ENCODE peak calls at places on chromosomes 13 and 19, in nine cellular contexts. One of them, this sample, is unnamed.
A peak's percentile ranks its signal among the peaks of the same experiment; 100 is the strongest.

GRCh38 chr19:33641261-33641660 is 19.5 kb downstream of the CHST8 start:
- DNase-seq in ovary: no peak
- DNase-seq in IMR-90: no peak
- DNase-seq in NB4: no peak
- DNase-seq in K562: no peak
- DNase-seq in tibial nerve: no peak
- DNase-seq in A549: no peak
- DNase-seq in Peyer's patch: peak; percentile 31
- DNase-seq in breast epithelium: no peak
- DNase-seq in this sample: no peak

GRCh38 chr19:56026769-56027168 is 40.2 kb downstream of the NLRP5 start:
- DNase-seq in A549: no peak
- DNase-seq in breast epithelium: no peak
- DNase-seq in tibial nerve: no peak
- DNase-seq in ovary: no peak
- DNase-seq in NB4: no peak
- DNase-seq in IMR-90: no peak
- DNase-seq in K562: no peak
- DNase-seq in Peyer's patch: no peak
- DNase-seq in this sample: no peak

GRCh38 chr13:104286566-104287290 is 1220.5 kb upstream of the SLC10A2 start:
- DNase-seq in A549: no peak
- DNase-seq in Peyer's patch: no peak
- DNase-seq in K562: no peak
- DNase-seq in NB4: no peak
- DNase-seq in tibial nerve: no peak
- DNase-seq in ovary: no peak
- DNase-seq in IMR-90: no peak
- DNase-seq in breast epithelium: no peak
- DNase-seq in this sample: no peak

GRCh38 chr19:871446-872265 is 12.2 kb downstream of the CFD start:
- DNase-seq in A549: no peak
- DNase-seq in Peyer's patch: no peak
- DNase-seq in IMR-90: peak; percentile 31
- DNase-seq in ovary: no peak
- DNase-seq in NB4: no peak
- DNase-seq in breast epithelium: no peak
- DNase-seq in K562: peak; percentile 42
- DNase-seq in tibial nerve: no peak
- DNase-seq in this sample: no peak

GRCh38 chr13:106373989-106374572 is 161.4 kb downstream of the EFNB2 start:
- DNase-seq in A549: no peak
- DNase-seq in Peyer's patch: no peak
- DNase-seq in K562: no peak
- DNase-seq in tibial nerve: no peak
- DNase-seq in breast epithelium: no peak
- DNase-seq in IMR-90: peak; percentile 73
- DNase-seq in ovary: no peak
- DNase-seq in NB4: peak; percentile 33
- DNase-seq in this sample: no peak

GRCh38 chr13:98495627-98496238 is 81.2 kb downstream of the STK24 start:
- DNase-seq in K562: no peak
- DNase-seq in IMR-90: no peak
- DNase-seq in breast epithelium: no peak
- DNase-seq in tibial nerve: no peak
- DNase-seq in ovary: no peak
- DNase-seq in A549: no peak
- DNase-seq in NB4: no peak
- DNase-seq in Peyer's patch: no peak
- DNase-seq in this sample: no peak

GRCh38 chr13:114145256-114145655 is 12.8 kb upstream of the RASA3 start:
- DNase-seq in K562: no peak
- DNase-seq in breast epithelium: peak; percentile 6
- DNase-seq in A549: no peak
- DNase-seq in Peyer's patch: peak; percentile 41
- DNase-seq in ovary: no peak
- DNase-seq in tibial nerve: no peak
- DNase-seq in IMR-90: no peak
- DNase-seq in NB4: no peak
- DNase-seq in this sample: no peak

GRCh38 chr13:26074706-26075105 is 22.9 kb upstream of the SHISA2 start:
- DNase-seq in K562: no peak
- DNase-seq in IMR-90: peak; percentile 14
- DNase-seq in NB4: no peak
- DNase-seq in tibial nerve: no peak
- DNase-seq in A549: no peak
- DNase-seq in Peyer's patch: no peak
- DNase-seq in breast epithelium: no peak
- DNase-seq in ovary: no peak
- DNase-seq in this sample: no peak

GRCh38 chr13:72643339-72643989 is 84.0 kb downstream of the MZT1 start:
- DNase-seq in breast epithelium: no peak
- DNase-seq in Peyer's patch: peak; percentile 75
- DNase-seq in K562: peak; percentile 40
- DNase-seq in NB4: peak; percentile 59
- DNase-seq in ovary: no peak
- DNase-seq in A549: peak; percentile 4
- DNase-seq in tibial nerve: peak; percentile 68
- DNase-seq in IMR-90: peak; percentile 44
- DNase-seq in this sample: peak; percentile 73

GRCh38 chr19:10114651-10115391 is 3.3 kb downstream of the P2RY11 start:
- DNase-seq in Peyer's patch: no peak
- DNase-seq in NB4: peak; percentile 59
- DNase-seq in ovary: no peak
- DNase-seq in breast epithelium: no peak
- DNase-seq in tibial nerve: no peak
- DNase-seq in A549: no peak
- DNase-seq in K562: peak; percentile 33
- DNase-seq in IMR-90: no peak
- DNase-seq in this sample: no peak

GRCh38 chr19:10112037-10112751 is 701 bp downstream of the P2RY11 start:
- DNase-seq in K562: peak; percentile 41
- DNase-seq in IMR-90: no peak
- DNase-seq in Peyer's patch: no peak
- DNase-seq in breast epithelium: no peak
- DNase-seq in NB4: peak; percentile 94
- DNase-seq in ovary: no peak
- DNase-seq in A549: no peak
- DNase-seq in tibial nerve: no peak
- DNase-seq in this sample: no peak

GRCh38 chr19:10113964-10114650 is 2.6 kb downstream of the P2RY11 start:
- DNase-seq in NB4: peak; percentile 68
- DNase-seq in A549: no peak
- DNase-seq in ovary: no peak
- DNase-seq in breast epithelium: no peak
- DNase-seq in Peyer's patch: no peak
- DNase-seq in K562: peak; percentile 21
- DNase-seq in IMR-90: no peak
- DNase-seq in tibial nerve: no peak
- DNase-seq in this sample: peak; percentile 32

GRCh38 chr19:10112895-10113591 is 1.6 kb downstream of the P2RY11 start:
- DNase-seq in NB4: peak; percentile 94
- DNase-seq in ovary: peak; percentile 39
- DNase-seq in tibial nerve: no peak
- DNase-seq in A549: no peak
- DNase-seq in breast epithelium: no peak
- DNase-seq in K562: peak; percentile 82
- DNase-seq in Peyer's patch: peak; percentile 81
- DNase-seq in IMR-90: no peak
- DNase-seq in this sample: peak; percentile 53

GRCh38 chr19:10113592-10113963 is 2.1 kb downstream of the P2RY11 start:
- DNase-seq in tibial nerve: no peak
- DNase-seq in ovary: no peak
- DNase-seq in A549: no peak
- DNase-seq in IMR-90: no peak
- DNase-seq in breast epithelium: no peak
- DNase-seq in K562: peak; percentile 20
- DNase-seq in Peyer's patch: no peak
- DNase-seq in NB4: no peak
- DNase-seq in this sample: no peak
- TF ChIP-seq POLR2A in tibial nerve: no peak
- TF ChIP-seq POLR2A in ovary: no peak
- TF ChIP-seq POLR2A in A549: no peak
- TF ChIP-seq POLR2A in IMR-90: no peak
- TF ChIP-seq POLR2A in breast epithelium: no peak
- TF ChIP-seq POLR2A in K562: peak; percentile 14
- TF ChIP-seq POLR2A in Peyer's patch: no peak
- TF ChIP-seq POLR2A in NB4: peak; percentile 38
- TF ChIP-seq POLR2A in this sample: peak; percentile 48

DNA sequence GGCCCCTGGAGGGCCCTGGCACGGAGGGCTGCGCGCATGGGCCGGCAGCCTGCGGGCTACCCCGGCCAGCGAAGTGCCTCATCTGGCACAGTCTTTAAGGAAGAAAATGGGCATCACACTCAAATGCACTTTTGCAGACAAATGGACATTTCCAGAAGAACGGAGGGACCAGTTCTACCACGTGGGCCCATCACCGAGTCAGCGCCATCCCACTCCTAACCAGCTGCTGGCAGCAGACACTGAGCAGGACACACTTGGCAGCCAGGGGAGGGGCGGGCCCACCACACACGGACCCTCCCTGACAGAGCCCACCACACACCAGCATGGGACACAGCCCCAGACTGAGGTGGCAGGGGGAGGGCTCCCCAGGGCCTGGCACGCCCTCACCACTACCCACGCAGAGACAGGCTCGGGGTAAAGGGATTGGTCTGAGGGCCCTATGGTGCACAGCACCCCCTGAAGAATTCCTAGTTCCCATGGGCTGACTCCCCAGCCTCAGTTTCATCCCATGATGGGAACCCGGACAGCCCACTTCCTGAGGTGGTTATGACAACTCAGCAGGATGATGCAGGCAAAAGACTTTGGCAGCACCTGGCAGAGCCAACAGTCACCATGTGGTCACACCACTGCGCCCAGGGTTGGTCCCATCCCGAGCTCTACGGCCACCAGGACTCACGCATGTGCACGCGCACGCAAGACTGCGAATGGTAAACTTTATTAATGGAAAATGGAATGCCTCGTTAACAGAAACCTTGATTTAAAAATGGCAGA is 18.7 kb upstream of the TINCR start:
- DNase-seq in A549: no peak
- DNase-seq in K562: no peak
- DNase-seq in IMR-90: no peak
- DNase-seq in Peyer's patch: no peak
- DNase-seq in tibial nerve: no peak
- DNase-seq in ovary: no peak
- DNase-seq in breast epithelium: no peak
- DNase-seq in NB4: peak; percentile 27
- DNase-seq in this sample: no peak
- TF ChIP-seq POLR2A in A549: no peak
- TF ChIP-seq POLR2A in K562: peak; percentile 45
- TF ChIP-seq POLR2A in IMR-90: no peak
- TF ChIP-seq POLR2A in Peyer's patch: no peak
- TF ChIP-seq POLR2A in tibial nerve: no peak
- TF ChIP-seq POLR2A in ovary: no peak
- TF ChIP-seq POLR2A in breast epithelium: no peak
- TF ChIP-seq POLR2A in NB4: no peak
- TF ChIP-seq POLR2A in this sample: no peak

GRCh38 chr19:38975214-38975860 is at the start of gene FBXO17:
- DNase-seq in ovary: peak; percentile 65
- DNase-seq in breast epithelium: peak; percentile 55
- DNase-seq in A549: peak; percentile 84
- DNase-seq in NB4: no peak
- DNase-seq in tibial nerve: peak; percentile 34
- DNase-seq in IMR-90: peak; percentile 63
- DNase-seq in Peyer's patch: no peak
- DNase-seq in K562: peak; percentile 85
- DNase-seq in this sample: no peak
- TF ChIP-seq POLR2A in ovary: no peak
- TF ChIP-seq POLR2A in breast epithelium: no peak
- TF ChIP-seq POLR2A in A549: peak; percentile 41
- TF ChIP-seq POLR2A in NB4: no peak
- TF ChIP-seq POLR2A in tibial nerve: no peak
- TF ChIP-seq POLR2A in IMR-90: no peak
- TF ChIP-seq POLR2A in Peyer's patch: no peak
- TF ChIP-seq POLR2A in K562: peak; percentile 60
- TF ChIP-seq POLR2A in this sample: no peak

DNA sequence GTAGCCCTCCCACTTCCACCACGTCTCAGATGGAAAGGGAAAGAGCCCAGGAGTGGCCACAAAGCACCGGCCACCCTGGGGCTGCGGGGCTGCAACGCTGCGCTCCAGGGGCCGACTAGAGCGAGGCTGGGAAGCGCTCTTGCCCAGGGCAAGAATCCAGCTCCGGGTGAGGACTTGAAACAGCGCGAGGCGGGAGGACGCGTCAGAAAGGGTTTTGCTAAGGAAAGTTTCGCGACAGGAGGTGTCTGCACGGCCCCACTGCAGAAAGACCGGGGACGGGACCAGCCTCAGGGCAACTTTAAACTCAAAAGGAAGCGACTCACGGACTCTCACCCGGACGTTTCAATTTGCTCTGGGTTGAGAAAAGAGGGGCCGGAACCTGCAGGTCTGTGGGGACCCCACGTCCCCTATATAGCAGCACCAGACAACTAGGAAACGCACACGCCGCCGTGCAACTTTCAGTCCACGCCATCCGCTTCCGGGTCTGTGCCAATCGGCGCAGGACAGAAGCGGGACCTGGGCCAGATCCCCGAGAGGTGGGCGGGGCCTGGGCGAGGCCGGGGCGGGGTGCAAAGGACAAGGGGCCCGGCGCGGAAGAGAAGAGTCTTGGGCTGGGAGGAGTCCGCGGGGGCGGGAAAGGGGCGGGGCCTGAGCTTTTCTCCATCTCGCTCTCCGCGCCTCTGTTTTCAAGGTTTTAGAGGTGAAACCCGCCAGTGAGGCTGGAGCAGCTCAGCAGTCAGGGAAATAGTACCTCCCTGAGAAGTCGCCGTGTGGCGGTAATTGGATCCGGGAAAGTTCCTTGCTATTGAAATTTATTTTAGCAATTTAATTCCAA is at the start of gene ZNF816:
- DNase-seq in ovary: peak; percentile 97
- DNase-seq in K562: peak; percentile 98
- DNase-seq in IMR-90: peak; percentile 88
- DNase-seq in A549: no peak
- DNase-seq in breast epithelium: peak; percentile 99
- DNase-seq in NB4: peak; percentile 97
- DNase-seq in Peyer's patch: peak; percentile 100
- DNase-seq in tibial nerve: peak; percentile 99
- DNase-seq in this sample: peak; percentile 96
- TF ChIP-seq POLR2A in ovary: no peak
- TF ChIP-seq POLR2A in K562: peak; percentile 86
- TF ChIP-seq POLR2A in IMR-90: peak; percentile 43
- TF ChIP-seq POLR2A in A549: no peak
- TF ChIP-seq POLR2A in breast epithelium: no peak
- TF ChIP-seq POLR2A in NB4: peak; percentile 90
- TF ChIP-seq POLR2A in Peyer's patch: peak; percentile 47
- TF ChIP-seq POLR2A in tibial nerve: no peak
- TF ChIP-seq POLR2A in this sample: peak; percentile 69

GRCh38 chr19:52190679-52191293 is 934 bp downstream of the PPP2R1A start:
- DNase-seq in ovary: no peak
- DNase-seq in Peyer's patch: peak; percentile 58
- DNase-seq in A549: no peak
- DNase-seq in IMR-90: peak; percentile 46
- DNase-seq in tibial nerve: no peak
- DNase-seq in breast epithelium: no peak
- DNase-seq in NB4: no peak
- DNase-seq in K562: peak; percentile 30
- DNase-seq in this sample: no peak
- TF ChIP-seq POLR2A in ovary: no peak
- TF ChIP-seq POLR2A in Peyer's patch: no peak
- TF ChIP-seq POLR2A in A549: no peak
- TF ChIP-seq POLR2A in IMR-90: no peak
- TF ChIP-seq POLR2A in tibial nerve: no peak
- TF ChIP-seq POLR2A in breast epithelium: no peak
- TF ChIP-seq POLR2A in NB4: no peak
- TF ChIP-seq POLR2A in K562: no peak
- TF ChIP-seq POLR2A in this sample: no peak

GRCh38 chr13:36866232-36866631 is 47.2 kb downstream of the RFXAP start:
- DNase-seq in breast epithelium: no peak
- DNase-seq in K562: no peak
- DNase-seq in Peyer's patch: no peak
- DNase-seq in ovary: no peak
- DNase-seq in NB4: no peak
- DNase-seq in IMR-90: no peak
- DNase-seq in tibial nerve: no peak
- DNase-seq in A549: no peak
- DNase-seq in this sample: no peak
- TF ChIP-seq POLR2A in breast epithelium: no peak
- TF ChIP-seq POLR2A in K562: no peak
- TF ChIP-seq POLR2A in Peyer's patch: no peak
- TF ChIP-seq POLR2A in ovary: no peak
- TF ChIP-seq POLR2A in NB4: no peak
- TF ChIP-seq POLR2A in IMR-90: no peak
- TF ChIP-seq POLR2A in tibial nerve: no peak
- TF ChIP-seq POLR2A in A549: no peak
- TF ChIP-seq POLR2A in this sample: no peak